ENCODE peak calls at places on chromosomes 6 and 20, in seven cellular contexts. B is tibial artery, R is ascending aorta, Z is left ventricle myocardium inferior, S is psoas muscle, P is colonic mucosa, O is endodermal cell. D is an unnamed sample. For H3K27me3, the result is how much of the 10 kb centered on the place peaks cover.

GRCh38 chr6:141552463-141552862 is 580.3 kb upstream of the GJE1 start:
- DNase-seq in R (no peak), Z (no peak), P (no peak), O (no peak), S (no peak), B (no peak), D (no peak)

GRCh38 chr6:152298055-152298647 is 339.0 kb downstream of the SYNE1 start:
- DNase-seq in B (no peak), R (no peak), O (no peak), P (no peak), S (no peak), Z (no peak), D (no peak)

GRCh38 chr20:46987001-46987400 is 92.4 kb downstream of the EYA2 start:
- DNase-seq in P (no peak), S (no peak), R (no peak), Z (no peak), B (no peak), O (peak), D (peak)

GRCh38 chr6:140050232-140050995 is 676.0 kb upstream of the CITED2 start:
- DNase-seq in O (no peak), B (no peak), P (no peak), R (no peak), S (peak), Z (peak), D (no peak)

GRCh38 chr6:43391448-43392031 is 22.1 kb upstream of the ZNF318 start:
- DNase-seq in O (no peak), S (no peak), P (no peak), B (no peak), R (no peak), Z (no peak), D (no peak)

GRCh38 chr6:79064635-79065034 is 13.4 kb downstream of the PHIP start:
- DNase-seq in Z (no peak), B (no peak), P (no peak), O (no peak), R (no peak), S (no peak), D (no peak)

GRCh38 chr6:150734235-150734634 is 131.3 kb upstream of the MTHFD1L start:
- DNase-seq in Z (no peak), O (no peak), P (no peak), S (no peak), B (no peak), R (no peak), D (no peak)

GRCh38 chr6:56570434-56571359 is 72.0 kb downstream of the DST start:
- DNase-seq in B (no peak), S (no peak), R (no peak), Z (no peak), P (no peak), O (no peak), D (no peak)

GRCh38 chr20:32478576-32478975 is 106.6 kb downstream of the NOL4L start:
- DNase-seq in R (no peak), P (no peak), S (no peak), B (no peak), Z (no peak), O (peak), D (no peak)

GRCh38 chr6:22457986-22458385 is 111.4 kb upstream of the HDGFL1 start:
- DNase-seq in B (no peak), S (no peak), Z (no peak), P (no peak), R (no peak), O (no peak), D (no peak)

GRCh38 chr20:23251779-23252178 is 98.8 kb upstream of the NXT1 start:
- DNase-seq in O (no peak), S (no peak), B (no peak), Z (no peak), P (no peak), R (no peak), D (no peak)

GRCh38 chr6:108501559-108501958 is 59.2 kb upstream of the FOXO3 start:
- DNase-seq in Z (no peak), S (no peak), O (no peak), P (no peak), B (no peak), R (no peak), D (no peak)

GRCh38 chr6:37766717-37767116 is 52.8 kb upstream of the ZFAND3 start:
- DNase-seq in B (no peak), Z (no peak), S (no peak), P (no peak), O (no peak), R (no peak), D (no peak)

GRCh38 chr20:63560333-63560805 is 6.4 kb downstream of the FNDC11 start:
- DNase-seq in B (no peak), P (no peak), Z (no peak), O (no peak), R (no peak), S (no peak), D (no peak)

GRCh38 chr6:41335943-41336342 is 535 bp downstream of the NCR2 start:
- DNase-seq in R (no peak), O (no peak), Z (no peak), P (no peak), S (no peak), B (no peak), D (no peak)

GRCh38 chr20:43863821-43864544 is 50.7 kb upstream of the TOX2 start:
- DNase-seq in P (no peak), S (no peak), O (no peak), B (no peak), R (no peak), Z (no peak), D (no peak)

GRCh38 chr6:71468841-71469750 is 180.5 kb downstream of the OGFRL1 start:
- DNase-seq in Z (no peak), S (no peak), R (peak), P (no peak), B (peak), O (no peak), D (peak)

DNA sequence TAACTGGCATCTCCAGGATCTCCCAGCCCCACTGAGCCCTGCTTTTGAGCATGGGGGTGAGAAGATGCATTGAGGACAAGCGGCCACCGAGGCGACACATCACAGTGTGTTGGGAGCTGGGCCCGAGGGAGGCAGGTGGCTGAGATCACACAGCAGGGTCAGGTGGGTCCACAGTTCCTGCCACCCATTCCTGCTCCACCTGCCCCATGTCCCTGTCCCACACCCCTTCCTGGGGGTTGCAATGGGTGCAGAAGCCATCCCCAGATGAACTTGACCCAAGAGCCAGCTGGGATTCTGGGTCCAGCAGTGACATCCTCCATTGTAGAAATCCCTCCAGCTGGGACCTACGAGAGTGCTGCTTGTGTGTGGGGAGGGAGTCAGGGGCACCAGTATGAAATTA is 1.0 kb downstream of the TGM2 start:
- DNase-seq in S (no peak), P (no peak), R (no peak), Z (no peak), O (no peak), B (peak), D (no peak)
- H3K27ac ChIP-seq in S (peak), P (no peak), R (peak), Z (peak), O (no peak), B (peak), D (no peak)

DNA sequence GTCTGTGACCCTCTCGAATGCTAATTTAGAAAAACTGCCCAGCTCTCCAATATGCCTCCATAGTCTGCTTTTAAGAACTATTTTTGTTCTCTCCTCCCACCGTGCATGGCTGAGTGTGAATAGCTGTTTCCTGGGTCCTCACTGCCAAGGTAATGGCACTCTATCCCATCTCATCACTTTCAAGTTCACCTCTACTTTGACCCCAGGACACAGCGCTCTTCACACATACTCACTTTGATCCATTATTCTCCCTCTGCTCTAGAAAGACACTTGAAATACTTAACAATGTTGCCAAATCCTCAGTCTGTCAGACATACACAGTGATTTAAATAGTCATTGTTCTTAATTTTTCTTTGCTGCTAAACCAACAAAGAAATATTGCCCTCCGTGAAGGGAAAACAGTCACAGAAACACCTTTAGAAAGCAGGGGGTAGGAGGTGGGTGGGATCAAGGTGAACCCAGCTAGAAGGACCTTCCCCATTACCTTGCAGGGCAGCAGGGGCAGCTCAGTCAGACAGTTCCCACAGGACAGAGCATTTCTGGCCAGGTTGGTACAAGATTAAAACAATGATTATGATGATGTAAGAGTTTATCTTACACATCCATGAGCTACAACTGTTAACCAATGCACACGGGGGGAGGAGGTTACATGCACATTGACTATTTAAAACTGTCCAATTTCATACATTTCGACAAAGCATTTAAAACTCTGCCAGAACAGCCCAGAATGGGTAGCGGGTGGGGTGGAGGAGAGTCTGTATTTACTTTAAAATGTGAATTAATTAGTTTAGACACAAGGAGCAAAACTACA is 2.4 kb downstream of the SLC22A23 start:
- DNase-seq in R (no peak), P (no peak), B (no peak), O (no peak), Z (no peak), S (no peak), D (no peak)
- H3K4me3 ChIP-seq in R (no peak), P (peak), B (peak), O (peak), Z (peak), S (peak), D (no peak)

DNA sequence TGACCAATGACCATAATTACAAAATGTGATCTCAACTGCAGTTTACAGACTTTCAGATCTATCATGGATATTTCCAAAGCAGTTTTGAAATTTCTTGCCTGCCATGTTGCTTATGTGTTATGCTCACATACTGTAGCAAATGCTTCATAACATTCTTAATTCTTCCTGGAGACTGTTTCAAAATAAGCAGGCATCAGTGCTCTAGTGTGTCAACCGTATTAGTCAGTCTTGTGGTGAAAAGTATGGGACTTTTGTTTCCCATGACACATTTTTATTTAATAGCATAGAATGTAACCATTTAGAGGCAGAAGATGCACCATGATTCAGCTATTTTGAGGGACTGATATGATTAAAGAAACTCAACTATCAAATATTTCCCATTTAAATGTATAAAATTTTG is 1.7 kb downstream of the POPDC3 start:
- DNase-seq in R (no peak), Z (no peak), S (no peak), O (no peak), P (no peak), B (no peak), D (peak)
- H3K27me3 ChIP-seq in R (under half), Z (half or more), S (under half), O (under half), P (under half), B (under half), D (under half)

GRCh38 chr6:154835307-154835706 is 102.1 kb downstream of the SCAF8 start:
- DNase-seq in P (no peak), Z (no peak), R (no peak), S (no peak), O (no peak), B (no peak), D (no peak)
- H3K27ac ChIP-seq in P (no peak), Z (no peak), R (no peak), S (no peak), O (no peak), B (no peak), D (no peak)

GRCh38 chr20:40643891-40644290 is 45.1 kb downstream of the MAFB start:
- DNase-seq in Z (no peak), P (no peak), R (no peak), S (no peak), O (peak), B (no peak), D (no peak)

GRCh38 chr20:40644863-40645262 is 44.2 kb downstream of the MAFB start:
- DNase-seq in S (no peak), B (no peak), P (no peak), O (no peak), Z (no peak), R (no peak), D (no peak)

GRCh38 chr20:40650707-40651106 is 38.3 kb downstream of the MAFB start:
- DNase-seq in S (no peak), B (no peak), O (peak), R (no peak), Z (no peak), P (no peak), D (no peak)

GRCh38 chr20:40648505-40649072 is 40.4 kb downstream of the MAFB start:
- DNase-seq in Z (no peak), B (no peak), R (no peak), P (no peak), O (peak), S (no peak), D (no peak)

DNA sequence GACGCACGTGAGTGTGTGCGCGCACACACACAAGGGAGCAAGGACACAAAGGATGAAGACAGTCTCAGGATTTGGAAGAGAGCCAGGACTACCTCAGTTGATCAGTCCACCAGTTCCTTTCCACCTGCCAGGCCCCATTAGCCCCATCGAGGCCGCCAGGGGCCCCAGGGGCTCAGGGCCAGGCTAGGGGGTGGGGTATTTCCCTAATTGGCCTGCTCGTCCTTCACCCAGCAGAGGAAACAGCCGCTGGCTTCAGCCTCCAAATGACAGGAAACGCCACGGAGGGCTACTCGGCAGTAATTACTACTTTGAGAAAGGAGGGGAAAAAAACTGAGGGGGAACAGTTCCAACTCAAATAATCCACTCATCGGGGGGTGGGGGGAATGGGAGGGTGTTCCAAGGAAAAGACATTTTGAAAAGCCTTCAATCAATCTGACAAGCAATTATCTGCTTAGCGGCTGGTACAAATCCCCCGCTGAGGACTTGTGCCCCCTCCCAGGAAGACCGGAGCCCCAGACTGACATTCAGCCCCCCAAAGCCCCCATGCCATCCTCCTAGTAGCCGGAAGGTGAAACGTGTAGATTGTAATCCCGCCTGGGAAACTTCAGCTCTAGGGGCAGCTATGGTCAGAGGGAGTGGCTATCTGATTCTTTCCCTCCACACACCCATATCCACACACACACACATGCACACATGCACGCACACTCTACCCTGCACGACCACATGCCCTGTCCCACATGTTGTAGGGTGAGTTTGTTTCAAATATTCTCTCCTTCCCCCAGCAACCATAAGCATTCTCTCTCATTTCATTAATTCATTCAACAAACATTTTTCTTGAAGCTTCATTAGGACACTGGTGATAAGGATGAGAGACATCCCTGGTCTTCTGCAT is 42.5 kb downstream of the MAFB start:
- DNase-seq in S (no peak), Z (no peak), P (no peak), R (no peak), O (peak), B (no peak), D (no peak)
- H3K4me3 ChIP-seq in S (no peak), Z (no peak), P (no peak), R (no peak), O (no peak), B (no peak), D (no peak)

DNA sequence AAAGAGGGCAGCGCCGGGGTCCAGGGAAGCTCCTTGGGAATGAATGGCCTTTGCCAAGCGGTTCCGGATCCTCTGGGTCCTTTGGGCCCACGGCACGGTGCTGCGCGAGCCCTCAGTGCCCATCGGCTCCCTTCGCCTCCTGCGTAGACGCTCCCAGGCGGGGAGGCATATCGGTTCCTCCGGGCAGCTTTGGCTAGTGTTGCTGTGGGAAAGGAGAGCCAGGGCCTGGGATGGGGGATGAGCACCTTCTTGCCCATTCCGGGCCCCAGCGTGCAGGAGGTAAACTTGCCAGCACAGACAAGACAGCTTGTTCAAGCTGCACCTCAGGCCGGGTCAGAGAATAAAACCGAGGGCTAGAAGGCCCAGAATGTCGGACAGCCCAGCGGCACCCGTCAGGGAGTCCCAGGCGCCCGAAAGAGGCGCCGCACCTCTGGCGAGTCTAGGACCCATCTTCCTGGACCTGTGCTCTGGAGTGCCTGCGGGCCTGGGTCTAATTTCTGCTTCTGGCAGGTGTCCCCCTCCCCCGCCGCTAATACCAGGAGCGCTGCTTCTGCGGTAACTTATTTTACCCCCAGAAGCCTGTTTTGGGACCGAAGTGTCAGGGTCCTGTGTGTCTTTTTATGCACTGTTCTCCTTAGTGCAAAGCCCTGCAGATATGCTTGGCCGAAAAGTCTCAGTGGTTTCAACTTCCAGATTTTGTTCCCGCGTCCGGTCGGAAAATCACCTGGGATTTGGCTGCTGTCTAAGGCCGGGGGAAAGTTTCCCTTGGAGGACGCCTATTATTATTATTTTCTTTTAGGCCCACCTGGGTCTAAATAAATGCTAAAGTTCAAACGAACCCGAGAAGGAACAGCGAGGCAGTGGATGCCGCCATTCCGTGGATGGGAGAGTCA is 1.7 kb upstream of the TFAP2C start:
- DNase-seq in S (no peak), R (no peak), B (no peak), Z (no peak), P (no peak), O (peak), D (no peak)
- H3K27me3 ChIP-seq in S (under half), R (under half), B (under half), Z (half or more), P (half or more), O (half or more), D (under half)

DNA sequence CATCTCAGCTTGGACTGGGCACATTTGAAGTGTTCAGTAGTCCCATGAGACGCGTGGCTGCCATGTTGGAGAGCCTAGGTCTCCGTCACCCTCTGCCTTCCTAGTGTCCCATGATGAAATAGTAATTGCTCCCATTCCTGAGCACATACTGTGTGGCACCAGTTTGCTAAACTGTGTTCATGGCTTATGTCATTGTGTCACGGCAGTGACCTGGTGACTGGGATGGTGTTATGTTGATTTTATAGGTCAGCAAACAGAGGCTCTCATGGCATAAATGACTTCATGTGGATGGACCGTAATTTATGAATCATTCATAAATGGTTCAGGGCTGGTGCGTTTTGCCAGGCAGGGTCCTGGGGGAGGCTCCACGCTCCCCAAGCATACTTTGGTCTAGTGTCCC is 3.8 kb downstream of the BCAS4 start:
- DNase-seq in S (no peak), B (no peak), Z (no peak), R (no peak), O (no peak), P (no peak), D (no peak)
- H3K27ac ChIP-seq in S (no peak), B (no peak), Z (no peak), R (no peak), O (no peak), P (no peak), D (no peak)

D was measured in SJCRH30.